ENCODE peak calls at places on chromosome 4, in nine cellular contexts. N is WTC11; D is caudate nucleus; M is activated CD4-positive, alpha-beta memory T cell treated with anti-CD3 and anti-CD28 coated beads, Interleukin-2, amount 10 ng/mL, durations not matched to agents 7 days and 5 days; V is sigmoid colon; W is mesothelial cell of epicardium; F is GF-D8; O is NCI-H2029 treated with DMSO at 0.1 percent for 48 hours; T is HCEC 1CT. L is an unnamed sample.
A peak's percentile ranks its signal among the peaks of the same experiment; 100 is the strongest.

GRCh38 chr4:7186081-7186480 is 6.3 kb upstream of the SORCS2 start:
- DNase-seq in M (no peak), F (no peak), N (peak; percentile 64), D (no peak), T (no peak), O (no peak), V (peak; percentile 50), W (no peak), L (no peak)

GRCh38 chr4:73019462-73020047 is 50.0 kb downstream of the COX18 start:
- DNase-seq in V (no peak), W (no peak), F (no peak), T (peak; percentile 15), D (no peak), O (peak; percentile 19), M (no peak), N (no peak), L (no peak)

GRCh38 chr4:20248155-20248558 is 3.5 kb upstream of the SLIT2 start:
- DNase-seq in V (no peak), N (no peak), O (peak; percentile 32), W (no peak), D (no peak), F (no peak), T (peak; percentile 77), M (no peak), L (no peak)

GRCh38 chr4:88807499-88807898 is 109.9 kb upstream of the NAP1L5 start:
- DNase-seq in V (no peak), N (no peak), M (no peak), T (no peak), W (no peak), D (no peak), O (no peak), F (no peak), L (no peak)

GRCh38 chr4:113555868-113556267 is 205.7 kb downstream of the CAMK2D start:
- DNase-seq in N (no peak), O (no peak), T (no peak), M (no peak), F (no peak), V (no peak), W (no peak), D (no peak), L (no peak)

GRCh38 chr4:173418636-173419035 is 19.7 kb upstream of the SCRG1 start:
- DNase-seq in D (no peak), W (no peak), M (no peak), F (peak; percentile 75), V (no peak), N (no peak), T (no peak), O (no peak), L (no peak)

GRCh38 chr4:186931519-186931918 is 207.9 kb upstream of the FAT1 start:
- DNase-seq in W (no peak), O (no peak), V (no peak), M (no peak), F (no peak), T (peak; percentile 54), D (no peak), N (no peak), L (no peak)

GRCh38 chr4:156942991-156943390 is 28.6 kb downstream of the PDGFC start:
- DNase-seq in M (no peak), V (no peak), F (no peak), N (no peak), O (no peak), D (no peak), T (no peak), W (no peak), L (no peak)

GRCh38 chr4:137952116-137952515 is 290.0 kb downstream of the SLC7A11 start:
- DNase-seq in F (no peak), W (no peak), M (no peak), T (no peak), V (no peak), N (no peak), O (no peak), D (no peak), L (no peak)

GRCh38 chr4:52157641-52158316 is 106.7 kb downstream of the SPATA18 start:
- DNase-seq in D (no peak), M (no peak), W (no peak), F (no peak), O (no peak), T (no peak), V (no peak), N (no peak), L (no peak)

GRCh38 chr4:89365375-89366170 is 58.0 kb upstream of the GPRIN3 start:
- DNase-seq in W (no peak), T (peak; percentile 4), O (no peak), V (no peak), D (no peak), M (no peak), F (no peak), N (no peak), L (no peak)

GRCh38 chr4:40524642-40525041 is 105.0 kb downstream of the RBM47 start:
- DNase-seq in W (no peak), N (no peak), T (no peak), F (no peak), M (no peak), D (no peak), V (no peak), O (no peak), L (no peak)

GRCh38 chr4:183175631-183176232 is 76.7 kb downstream of the WWC2 start:
- DNase-seq in F (no peak), D (no peak), O (no peak), W (no peak), N (no peak), V (no peak), M (no peak), T (peak; percentile 46), L (no peak)

GRCh38 chr4:129092636-129093172 is 635 bp downstream of the SCLT1 start:
- DNase-seq in N (no peak), M (no peak), O (no peak), D (no peak), V (no peak), W (no peak), F (no peak), T (peak; percentile 6), L (no peak)

GRCh38 chr4:139242511-139243051 is 37.4 kb downstream of the MGARP start:
- DNase-seq in F (no peak), M (no peak), O (peak; percentile 59), V (no peak), D (no peak), N (no peak), T (peak; percentile 60), W (no peak), L (no peak)

GRCh38 chr4:107825072-107825789 is 499 bp downstream of the SGMS2 start:
- DNase-seq in T (peak; percentile 33), O (peak; percentile 52), W (no peak), N (peak; percentile 48), F (no peak), D (no peak), V (peak; percentile 83), M (no peak), L (no peak)

GRCh38 chr4:147059064-147059731 is 113.5 kb upstream of the TTC29 start:
- DNase-seq in M (no peak), T (no peak), O (no peak), V (no peak), W (no peak), F (no peak), D (no peak), N (no peak), L (no peak)

GRCh38 chr4:118307619-118308018 is 45.2 kb downstream of the PRSS12 start:
- DNase-seq in F (no peak), M (no peak), V (no peak), O (no peak), D (no peak), W (no peak), T (no peak), N (no peak), L (no peak)

GRCh38 chr4:87445964-87446363 is 23.6 kb downstream of the NUDT9 start:
- DNase-seq in M (no peak), T (no peak), O (no peak), F (no peak), N (no peak), V (no peak), D (no peak), W (no peak), L (no peak)

GRCh38 chr4:128393111-128393704 is 105.6 kb upstream of the PGRMC2 start:
- DNase-seq in O (no peak), V (no peak), W (no peak), T (no peak), M (no peak), D (no peak), F (no peak), N (no peak), L (no peak)

GRCh38 chr4:21476753-21477152 is 471.8 kb downstream of the KCNIP4 start:
- DNase-seq in M (no peak), N (peak; percentile 70), D (no peak), V (no peak), W (no peak), T (no peak), O (no peak), F (no peak), L (no peak)

GRCh38 chr4:170805352-170805751 is 715.6 kb upstream of the AADAT start:
- DNase-seq in O (no peak), M (no peak), F (no peak), T (no peak), W (no peak), D (no peak), V (no peak), N (peak; percentile 25), L (no peak)

GRCh38 chr4:102174800-102175199 is 170.5 kb downstream of the SLC39A8 start:
- DNase-seq in D (no peak), T (peak; percentile 41), M (no peak), W (no peak), F (no peak), N (no peak), O (no peak), V (no peak), L (no peak)

GRCh38 chr4:148790246-148790645 is 348.0 kb upstream of the NR3C2 start:
- DNase-seq in F (no peak), T (no peak), D (no peak), N (no peak), M (no peak), W (no peak), O (no peak), V (no peak), L (peak; percentile 83)

GRCh38 chr4:122005064-122005755 is 53.4 kb upstream of the TRPC3 start:
- DNase-seq in O (no peak), T (peak; percentile 68), M (no peak), W (no peak), N (no peak), D (no peak), F (no peak), V (no peak), L (no peak)

GRCh38 chr4:2462218-2462991 is 6.5 kb upstream of the RNF4 start:
- DNase-seq in W (peak; percentile 79), V (peak; percentile 85), O (no peak), N (peak; percentile 72), T (peak; percentile 57), F (peak; percentile 7), M (peak; percentile 69), D (peak; percentile 62), L (peak; percentile 41)

GRCh38 chr4:25563071-25563564 is 92.5 kb upstream of the SLC34A2 start:
- DNase-seq in F (no peak), V (no peak), N (no peak), M (no peak), D (no peak), W (no peak), T (no peak), O (peak; percentile 95), L (no peak)

GRCh38 chr4:8746523-8747466 is 124.8 kb downstream of the HMX1 start:
- DNase-seq in F (no peak), M (no peak), W (peak; percentile 22), T (no peak), V (peak; percentile 42), D (no peak), O (no peak), N (no peak), L (no peak)

GRCh38 chr4:156132196-156132595 is 178.5 kb upstream of the CTSO start:
- DNase-seq in T (no peak), W (no peak), M (no peak), N (no peak), V (no peak), D (no peak), O (no peak), F (no peak), L (no peak)

GRCh38 chr4:112800001-112800400 is 163.1 kb downstream of the LARP7 start:
- DNase-seq in D (no peak), O (no peak), N (no peak), W (no peak), T (no peak), V (no peak), F (no peak), M (no peak), L (no peak)

GRCh38 chr4:66307641-66308438 is 637.6 kb upstream of the EPHA5 start:
- DNase-seq in N (no peak), D (no peak), M (no peak), W (no peak), F (no peak), O (no peak), V (peak; percentile 57), T (no peak), L (no peak)